ENCODE peak calls at places on chromosome 6, in five cellular contexts. S is cardiac fibroblast, Z is spleen, X is stomach, V is nephron progenitor cell. C is an unnamed sample.

GRCh38 chr6:24451581-24452041 is 37.8 kb downstream of the GPLD1 start:
- DNase-seq in S (no peak), Z (no peak), X (no peak), V (no peak), C (no peak)

GRCh38 chr6:150764638-150765456 is 100.7 kb upstream of the MTHFD1L start:
- DNase-seq in S (no peak), Z (no peak), X (no peak), V (no peak), C (no peak)

GRCh38 chr6:34237722-34238506 is 1.2 kb downstream of the HMGA1 start:
- DNase-seq in S (peak), Z (peak), X (no peak), V (peak), C (peak)

GRCh38 chr6:129672883-129673631 is 36.9 kb downstream of the ARHGAP18 start:
- DNase-seq in S (peak), Z (no peak), X (no peak), V (no peak), C (no peak)

GRCh38 chr6:16129623-16130243 is 847 bp downstream of the MYLIP start:
- DNase-seq in S (no peak), Z (no peak), X (peak), V (no peak), C (no peak)

GRCh38 chr6:57316581-57317059 is 810 bp upstream of the PRIM2 start:
- DNase-seq in S (peak), Z (peak), X (peak), V (peak), C (peak)

GRCh38 chr6:157944983-157945931 is 36.4 kb upstream of the SYNJ2 start:
- DNase-seq in S (no peak), Z (no peak), X (no peak), V (no peak), C (no peak)

GRCh38 chr6:34381086-34381485 is 11.4 kb downstream of the NUDT3 start:
- DNase-seq in S (peak), Z (no peak), X (no peak), V (no peak), C (no peak)

GRCh38 chr6:47016916-47017315 is 25.2 kb downstream of the ADGRF1 start:
- DNase-seq in S (no peak), Z (no peak), X (no peak), V (no peak), C (no peak)

GRCh38 chr6:34813028-34813742 is 21.3 kb downstream of the BLTP3A start:
- DNase-seq in S (no peak), Z (no peak), X (no peak), V (no peak), C (no peak)

GRCh38 chr6:147910254-147910653 is 401.8 kb downstream of the SAMD5 start:
- DNase-seq in S (no peak), Z (no peak), X (no peak), V (no peak), C (no peak)

GRCh38 chr6:21198032-21198640 is 395.4 kb upstream of the SOX4 start:
- DNase-seq in S (no peak), Z (no peak), X (no peak), V (no peak), C (no peak)

GRCh38 chr6:163738304-163738703 is 323.8 kb downstream of the QKI start:
- DNase-seq in S (no peak), Z (no peak), X (no peak), V (no peak), C (no peak)

GRCh38 chr6:154356690-154357089 is at the start of gene IPCEF1:
- DNase-seq in S (no peak), Z (no peak), X (no peak), V (no peak), C (no peak)

GRCh38 chr6:168280899-168281245 is 38.7 kb downstream of the DACT2 start:
- DNase-seq in S (no peak), Z (peak), X (no peak), V (no peak), C (no peak)

GRCh38 chr6:121925024-121925423 is 474.4 kb upstream of the HSF2 start:
- DNase-seq in S (no peak), Z (no peak), X (no peak), V (no peak), C (no peak)

GRCh38 chr6:163349001-163349680 is 65.4 kb upstream of the QKI start:
- DNase-seq in S (no peak), Z (no peak), X (no peak), V (no peak), C (no peak)

GRCh38 chr6:21441386-21441785 is 152.2 kb upstream of the SOX4 start:
- DNase-seq in S (peak), Z (no peak), X (no peak), V (no peak), C (no peak)

GRCh38 chr6:20826378-20826777 is 292.1 kb downstream of the CDKAL1 start:
- DNase-seq in S (peak), Z (no peak), X (no peak), V (no peak), C (no peak)

GRCh38 chr6:104572901-104573300 is 286.8 kb downstream of the HACE1 start:
- DNase-seq in S (no peak), Z (no peak), X (no peak), V (no peak), C (no peak)

GRCh38 chr6:104579464-104579863 is 280.3 kb downstream of the HACE1 start:
- DNase-seq in S (peak), Z (no peak), X (no peak), V (no peak), C (no peak)

GRCh38 chr6:104575536-104575935 is 284.2 kb downstream of the HACE1 start:
- DNase-seq in S (no peak), Z (no peak), X (no peak), V (no peak), C (no peak)

GRCh38 chr6:104573372-104573771 is 286.3 kb downstream of the HACE1 start:
- DNase-seq in S (no peak), Z (no peak), X (no peak), V (no peak), C (no peak)

DNA sequence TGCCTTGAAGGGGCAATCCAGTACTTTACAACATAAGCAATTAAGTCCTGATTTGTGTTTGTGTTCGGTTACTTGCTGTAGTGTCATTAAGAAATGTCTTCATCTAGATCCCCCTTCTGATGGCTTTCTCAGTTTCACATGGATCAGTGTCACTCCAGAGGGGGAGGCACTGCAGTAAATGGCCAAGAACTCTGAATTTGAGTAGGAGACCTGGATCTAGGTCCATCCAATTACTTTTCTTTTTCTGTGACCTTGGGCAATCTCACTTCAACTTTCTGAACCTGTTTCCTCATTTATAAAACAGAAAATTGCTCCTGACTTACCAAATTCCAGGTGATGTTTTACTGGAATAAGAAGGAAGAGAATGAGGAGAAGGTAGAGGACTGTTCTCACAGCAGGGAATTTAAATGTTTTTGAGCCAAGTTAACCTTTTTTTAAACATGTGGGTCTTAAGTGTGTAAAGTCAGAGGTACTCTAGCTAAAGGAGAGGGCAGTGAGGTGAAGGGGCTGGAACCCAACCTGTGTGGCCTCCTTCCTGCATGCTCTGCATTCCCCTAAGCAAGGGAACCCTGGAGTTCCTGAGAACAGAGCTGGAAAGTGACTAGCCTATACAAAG is 285.5 kb downstream of the HACE1 start:
- DNase-seq in S (no peak), Z (no peak), X (no peak), V (no peak), C (no peak)
- TF ChIP-seq CTCF in S (no peak), Z (no peak), X (no peak), V (no peak), C (no peak)

DNA sequence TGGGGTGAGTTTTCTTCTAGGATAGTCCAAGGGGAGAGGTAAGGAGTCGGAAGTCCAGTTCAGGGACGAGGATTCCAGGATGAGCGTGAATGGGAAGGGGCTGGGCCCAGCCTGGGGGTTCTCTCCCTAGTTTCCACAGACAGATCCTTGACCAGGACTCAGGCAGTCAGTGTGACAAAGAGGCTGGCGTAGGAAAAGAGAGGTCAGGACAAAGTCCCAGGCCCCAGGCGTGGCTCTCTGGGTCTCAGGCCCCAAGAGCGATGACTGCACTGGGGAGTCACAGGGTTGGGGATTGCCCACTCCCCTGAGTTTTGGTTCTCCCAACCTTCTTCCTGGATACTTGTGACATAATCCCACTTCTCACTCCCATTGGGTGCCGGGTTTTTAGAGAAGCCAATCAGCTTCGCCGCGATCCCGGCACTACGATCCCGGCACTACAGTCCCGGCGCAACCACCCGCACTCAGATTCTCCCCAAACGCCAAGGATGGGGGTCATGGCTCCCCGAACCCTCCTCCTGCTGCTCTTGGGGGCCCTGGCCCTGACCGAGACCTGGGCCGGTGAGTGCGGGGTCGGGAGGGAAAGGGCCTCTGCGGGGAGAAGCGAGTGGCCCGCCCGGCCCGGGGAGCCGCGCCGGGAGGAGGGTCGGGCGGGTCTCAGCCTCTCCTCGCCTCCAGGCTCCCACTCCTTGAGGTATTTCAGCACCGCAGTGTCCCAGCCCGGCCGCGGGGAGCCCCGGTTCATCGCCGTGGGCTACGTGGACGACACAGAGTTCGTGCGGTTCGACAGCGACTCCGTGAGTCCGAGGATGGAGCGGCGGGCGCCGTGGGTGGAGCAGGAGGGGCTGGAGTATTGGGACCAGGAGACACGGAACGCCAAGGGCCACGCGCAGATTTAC is 46.2 kb upstream of the TRIM26 start:
- DNase-seq in S (peak), Z (peak), X (peak), V (peak), C (peak)
- TF ChIP-seq CTCF in S (peak), Z (peak), X (no peak), V (no peak), C (no peak)

GRCh38 chr6:106883808-106884262 is 90.7 kb downstream of the CD24 start:
- DNase-seq in S (no peak), Z (no peak), X (no peak), V (no peak), C (no peak)
- TF ChIP-seq CTCF in S (no peak), Z (no peak), X (no peak), V (no peak), C (no peak)

GRCh38 chr6:30556006-30556713 is at the start of gene GNL1:
- DNase-seq in S (peak), Z (peak), X (peak), V (peak), C (peak)

GRCh38 chr6:30556714-30556963 is 350 bp upstream of the GNL1 start:
- DNase-seq in S (no peak), Z (peak), X (peak), V (peak), C (peak)

GRCh38 chr6:30554404-30554803 is 1.9 kb downstream of the GNL1 start:
- DNase-seq in S (no peak), Z (no peak), X (no peak), V (no peak), C (no peak)

GRCh38 chr6:30554962-30555361 is 1.3 kb downstream of the GNL1 start:
- DNase-seq in S (no peak), Z (no peak), X (no peak), V (no peak), C (no peak)

DNA sequence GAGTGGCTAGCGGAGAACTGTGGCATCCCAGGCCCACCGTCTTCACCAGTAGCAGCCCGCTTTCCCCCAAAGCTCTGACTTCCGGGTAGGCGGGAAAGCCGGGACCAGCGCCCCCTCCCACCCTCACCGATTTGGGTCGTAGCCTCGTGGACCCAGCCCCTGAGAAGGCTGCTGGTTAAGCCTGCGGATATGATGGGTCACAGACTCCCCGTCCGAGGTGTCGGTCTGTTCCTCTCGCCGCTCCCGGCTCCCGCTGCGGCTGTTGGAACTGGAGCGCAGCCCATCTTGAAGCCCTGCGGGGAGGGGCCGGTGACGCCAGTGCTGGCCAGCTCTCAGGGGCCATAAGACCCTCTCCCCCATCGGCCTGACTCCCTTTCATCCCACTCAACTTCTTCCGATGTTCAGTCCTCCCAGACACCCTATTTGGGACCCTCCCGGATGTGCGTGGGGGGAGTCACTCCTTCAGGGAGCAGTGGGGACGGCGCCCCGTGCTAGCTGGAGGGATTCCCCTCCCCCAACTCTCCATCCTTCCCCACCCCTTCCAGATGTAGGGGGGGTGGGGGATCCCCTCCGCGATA is 772 bp downstream of the GNL1 start:
- DNase-seq in S (peak), Z (peak), X (peak), V (peak), C (peak)
- TF ChIP-seq CTCF in S (no peak), Z (no peak), X (no peak), V (no peak), C (no peak)

GRCh38 chr6:38720295-38720694 is 5.2 kb downstream of the DNAH8 start:
- DNase-seq in S (peak), Z (no peak), X (no peak), V (no peak), C (no peak)
- TF ChIP-seq CTCF in S (peak), Z (no peak), X (no peak), V (no peak), C (no peak)

GRCh38 chr6:141593311-141593710 is 539.4 kb upstream of the GJE1 start:
- DNase-seq in S (no peak), Z (no peak), X (no peak), V (no peak), C (no peak)

GRCh38 chr6:141598487-141598886 is 534.2 kb upstream of the GJE1 start:
- DNase-seq in S (peak), Z (no peak), X (no peak), V (no peak), C (no peak)

GRCh38 chr6:141594874-141595273 is 537.9 kb upstream of the GJE1 start:
- DNase-seq in S (peak), Z (no peak), X (no peak), V (no peak), C (no peak)
- TF ChIP-seq CTCF in S (peak), Z (no peak), X (no peak), V (no peak), C (no peak)

DNA sequence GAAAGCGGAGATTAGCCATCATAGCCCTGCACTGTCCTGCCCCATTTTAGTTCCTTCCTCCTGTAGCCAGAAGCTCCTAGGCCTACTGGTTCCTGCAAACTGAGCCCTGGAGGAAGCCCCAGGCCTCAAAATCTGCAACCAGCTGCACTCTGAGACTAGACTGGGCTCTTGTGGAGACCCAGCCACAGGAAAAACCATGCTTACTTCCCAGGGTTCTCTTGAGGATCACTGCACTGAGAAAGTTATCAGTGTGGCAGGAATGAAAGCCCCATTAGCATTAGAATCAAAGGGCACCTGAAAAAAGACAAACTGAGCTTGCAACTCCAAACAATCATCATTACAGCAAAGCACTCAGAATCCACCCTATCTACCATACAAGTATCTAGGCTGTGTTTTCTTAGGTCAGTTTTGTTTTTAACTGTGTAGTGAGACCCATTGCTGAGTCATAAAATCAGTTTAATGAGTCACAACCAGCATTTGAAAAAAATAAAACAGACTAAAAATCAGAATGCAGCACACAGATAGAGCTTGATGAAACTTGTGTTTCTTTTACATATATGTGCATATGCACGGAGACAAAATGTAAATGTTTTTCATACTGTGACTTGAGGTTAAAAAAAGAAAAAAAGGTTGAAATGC is 91.0 kb downstream of the UNC5CL start:
- DNase-seq in S (peak), Z (no peak), X (no peak), V (no peak), C (no peak)
- TF ChIP-seq CTCF in S (no peak), Z (no peak), X (no peak), V (no peak), C (no peak)

DNA sequence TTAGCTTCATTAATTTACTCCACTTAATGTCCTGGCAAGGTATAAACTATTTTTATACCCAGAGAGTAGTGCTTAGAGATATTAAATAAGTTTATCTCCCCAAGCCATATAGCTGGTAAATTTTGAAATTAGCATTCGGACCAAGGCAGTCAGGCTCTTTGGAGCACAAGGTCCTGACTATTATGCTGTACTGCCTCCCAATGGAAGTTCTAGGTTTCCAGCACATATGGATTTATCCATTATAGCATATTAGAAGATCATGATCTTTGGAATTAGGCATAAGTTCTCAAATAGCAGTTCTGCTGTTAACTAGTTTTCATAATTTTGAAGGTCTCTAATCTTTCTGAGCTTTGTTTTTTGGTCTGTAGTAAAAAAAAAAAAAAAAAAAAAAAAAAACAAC is 835.3 kb upstream of the EPHA7 start:
- DNase-seq in S (peak), Z (no peak), X (no peak), V (no peak), C (no peak)
- TF ChIP-seq CTCF in S (peak), Z (no peak), X (no peak), V (no peak), C (no peak)

C was measured in glutamatergic neuron.